ENCODE peak calls at places on chromosomes 1 and 21, in six cellular contexts. One of them, this sample, is unnamed.

GRCh38 chr1:27070390-27071048 is 57.9 kb upstream of the TENT5B start:
- DNase-seq in endothelial cell of umbilical vein: no peak
- DNase-seq in A549: no peak
- DNase-seq in GM12878: no peak
- DNase-seq in HepG2: no peak
- DNase-seq in NB4: no peak
- DNase-seq in this sample: peak; percentile 32

GRCh38 chr1:8938232-8939117 is 7.2 kb upstream of the CA6 start:
- DNase-seq in endothelial cell of umbilical vein: peak; percentile 33
- DNase-seq in GM12878: no peak
- DNase-seq in A549: no peak
- DNase-seq in NB4: peak; percentile 81
- DNase-seq in HepG2: no peak
- DNase-seq in this sample: no peak

GRCh38 chr1:170668301-170668789 is 4.4 kb downstream of the PRRX1 start:
- DNase-seq in A549: no peak
- DNase-seq in endothelial cell of umbilical vein: no peak
- DNase-seq in HepG2: no peak
- DNase-seq in NB4: peak; percentile 22
- DNase-seq in GM12878: no peak
- DNase-seq in this sample: no peak

GRCh38 chr1:84103197-84103992 is 40.7 kb upstream of the PRKACB start:
- DNase-seq in HepG2: peak; percentile 37
- DNase-seq in A549: peak; percentile 22
- DNase-seq in NB4: peak; percentile 76
- DNase-seq in GM12878: no peak
- DNase-seq in endothelial cell of umbilical vein: peak; percentile 77
- DNase-seq in this sample: peak; percentile 75

GRCh38 chr1:62384276-62385005 is 52.4 kb upstream of the USP1 start:
- DNase-seq in endothelial cell of umbilical vein: peak; percentile 60
- DNase-seq in NB4: no peak
- DNase-seq in HepG2: no peak
- DNase-seq in A549: no peak
- DNase-seq in GM12878: no peak
- DNase-seq in this sample: no peak

GRCh38 chr1:96409087-96409486 is 312.5 kb upstream of the PTBP2 start:
- DNase-seq in endothelial cell of umbilical vein: no peak
- DNase-seq in GM12878: no peak
- DNase-seq in A549: no peak
- DNase-seq in NB4: no peak
- DNase-seq in HepG2: no peak
- DNase-seq in this sample: no peak

GRCh38 chr1:116486424-116486823 is 84.4 kb downstream of the CD58 start:
- DNase-seq in HepG2: no peak
- DNase-seq in GM12878: no peak
- DNase-seq in A549: no peak
- DNase-seq in NB4: no peak
- DNase-seq in endothelial cell of umbilical vein: peak; percentile 50
- DNase-seq in this sample: no peak

GRCh38 chr1:213661346-213661745 is 326.4 kb upstream of the PROX1 start:
- DNase-seq in HepG2: no peak
- DNase-seq in GM12878: no peak
- DNase-seq in NB4: peak; percentile 4
- DNase-seq in endothelial cell of umbilical vein: no peak
- DNase-seq in A549: no peak
- DNase-seq in this sample: no peak

GRCh38 chr21:34345091-34345871 is 18.5 kb upstream of the KCNE2 start:
- DNase-seq in HepG2: no peak
- DNase-seq in GM12878: no peak
- DNase-seq in endothelial cell of umbilical vein: no peak
- DNase-seq in NB4: no peak
- DNase-seq in A549: no peak
- DNase-seq in this sample: no peak

GRCh38 chr1:9201421-9202239 is 32.9 kb upstream of the H6PD start:
- DNase-seq in A549: no peak
- DNase-seq in HepG2: no peak
- DNase-seq in NB4: peak; percentile 55
- DNase-seq in endothelial cell of umbilical vein: peak; percentile 48
- DNase-seq in GM12878: no peak
- DNase-seq in this sample: no peak

GRCh38 chr1:14318830-14319229 is 279.7 kb upstream of the KAZN start:
- DNase-seq in HepG2: no peak
- DNase-seq in GM12878: no peak
- DNase-seq in NB4: no peak
- DNase-seq in A549: no peak
- DNase-seq in endothelial cell of umbilical vein: no peak
- DNase-seq in this sample: no peak

GRCh38 chr21:32499249-32500055 is 85.9 kb downstream of the TCP10L start:
- DNase-seq in GM12878: no peak
- DNase-seq in endothelial cell of umbilical vein: peak; percentile 85
- DNase-seq in NB4: no peak
- DNase-seq in A549: no peak
- DNase-seq in HepG2: no peak
- DNase-seq in this sample: no peak

GRCh38 chr1:234529661-234530237 is 50.8 kb upstream of the TARBP1 start:
- DNase-seq in NB4: peak; percentile 63
- DNase-seq in GM12878: no peak
- DNase-seq in endothelial cell of umbilical vein: no peak
- DNase-seq in A549: no peak
- DNase-seq in HepG2: no peak
- DNase-seq in this sample: no peak

GRCh38 chr1:246032111-246032551 is 474.9 kb downstream of the SMYD3 start:
- DNase-seq in GM12878: no peak
- DNase-seq in HepG2: peak; percentile 11
- DNase-seq in A549: no peak
- DNase-seq in endothelial cell of umbilical vein: no peak
- DNase-seq in NB4: no peak
- DNase-seq in this sample: no peak

GRCh38 chr21:38918629-38919346 is 113.1 kb downstream of the ETS2 start:
- DNase-seq in A549: no peak
- DNase-seq in GM12878: no peak
- DNase-seq in endothelial cell of umbilical vein: no peak
- DNase-seq in HepG2: peak; percentile 90
- DNase-seq in NB4: no peak
- DNase-seq in this sample: no peak

GRCh38 chr21:38915546-38915945 is 109.8 kb downstream of the ETS2 start:
- DNase-seq in NB4: no peak
- DNase-seq in A549: no peak
- DNase-seq in endothelial cell of umbilical vein: no peak
- DNase-seq in HepG2: no peak
- DNase-seq in GM12878: no peak
- DNase-seq in this sample: no peak

GRCh38 chr21:38914531-38915385 is 109.0 kb downstream of the ETS2 start:
- DNase-seq in HepG2: peak; percentile 25
- DNase-seq in endothelial cell of umbilical vein: no peak
- DNase-seq in NB4: peak; percentile 13
- DNase-seq in GM12878: no peak
- DNase-seq in A549: no peak
- DNase-seq in this sample: no peak

GRCh38 chr21:38916214-38916964 is 110.7 kb downstream of the ETS2 start:
- DNase-seq in GM12878: no peak
- DNase-seq in endothelial cell of umbilical vein: no peak
- DNase-seq in NB4: no peak
- DNase-seq in A549: no peak
- DNase-seq in HepG2: peak; percentile 54
- DNase-seq in this sample: no peak

DNA sequence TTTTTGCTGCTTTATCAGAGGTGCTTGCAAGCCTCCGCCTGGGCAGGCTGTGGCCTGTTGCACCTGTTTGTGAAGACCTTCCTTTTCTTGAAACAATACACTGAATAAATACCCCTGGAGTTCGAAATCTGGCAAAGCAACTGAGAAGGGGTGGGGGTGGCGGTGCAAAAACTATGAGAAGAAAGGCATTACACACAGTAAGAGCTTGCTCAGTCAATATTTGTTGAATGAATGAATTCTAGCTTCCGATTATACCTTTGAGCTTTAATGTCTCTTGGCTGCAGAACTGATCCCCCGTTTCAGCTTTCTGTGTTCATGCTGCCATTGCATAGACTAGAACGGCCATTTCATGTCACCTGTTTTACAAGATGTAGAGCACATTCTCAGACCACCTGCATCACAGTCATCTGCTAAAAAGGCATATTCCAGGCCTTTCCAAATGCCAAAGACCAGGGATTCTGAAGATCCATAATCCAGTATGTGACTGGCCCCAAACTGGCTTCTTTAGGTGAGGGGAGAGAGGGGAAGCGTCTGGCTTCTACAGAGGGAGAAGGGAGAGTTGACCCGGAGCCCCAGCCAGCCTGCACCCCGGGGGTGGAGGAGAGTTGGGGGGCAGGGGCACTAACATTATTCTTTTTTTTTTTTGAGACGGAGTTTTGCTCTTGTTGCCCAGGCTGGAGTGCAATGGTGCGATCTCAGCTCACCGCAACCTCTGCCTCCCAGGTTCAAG is 111.5 kb downstream of the ETS2 start:
- DNase-seq in endothelial cell of umbilical vein: no peak
- DNase-seq in A549: no peak
- DNase-seq in NB4: no peak
- DNase-seq in HepG2: peak; percentile 94
- DNase-seq in GM12878: no peak
- DNase-seq in this sample: no peak
- TF ChIP-seq MYC in endothelial cell of umbilical vein: no peak
- TF ChIP-seq MYC in A549: no peak
- TF ChIP-seq MYC in NB4: no peak
- TF ChIP-seq MYC in HepG2: no peak
- TF ChIP-seq MYC in GM12878: no peak
- TF ChIP-seq MYC in this sample: no peak

GRCh38 chr1:79082233-79082632 is 75.7 kb upstream of the ADGRL4 start:
- DNase-seq in GM12878: no peak
- DNase-seq in HepG2: no peak
- DNase-seq in A549: no peak
- DNase-seq in endothelial cell of umbilical vein: peak; percentile 18
- DNase-seq in NB4: no peak
- DNase-seq in this sample: no peak
- TF ChIP-seq MYC in GM12878: no peak
- TF ChIP-seq MYC in HepG2: no peak
- TF ChIP-seq MYC in A549: no peak
- TF ChIP-seq MYC in endothelial cell of umbilical vein: no peak
- TF ChIP-seq MYC in NB4: no peak
- TF ChIP-seq MYC in this sample: no peak

GRCh38 chr1:223543559-223543958 is 121.9 kb downstream of the CAPN8 start:
- DNase-seq in HepG2: no peak
- DNase-seq in endothelial cell of umbilical vein: no peak
- DNase-seq in GM12878: no peak
- DNase-seq in NB4: no peak
- DNase-seq in A549: no peak
- DNase-seq in this sample: no peak
- TF ChIP-seq MYC in HepG2: no peak
- TF ChIP-seq MYC in endothelial cell of umbilical vein: no peak
- TF ChIP-seq MYC in GM12878: no peak
- TF ChIP-seq MYC in NB4: no peak
- TF ChIP-seq MYC in A549: no peak
- TF ChIP-seq MYC in this sample: no peak

DNA sequence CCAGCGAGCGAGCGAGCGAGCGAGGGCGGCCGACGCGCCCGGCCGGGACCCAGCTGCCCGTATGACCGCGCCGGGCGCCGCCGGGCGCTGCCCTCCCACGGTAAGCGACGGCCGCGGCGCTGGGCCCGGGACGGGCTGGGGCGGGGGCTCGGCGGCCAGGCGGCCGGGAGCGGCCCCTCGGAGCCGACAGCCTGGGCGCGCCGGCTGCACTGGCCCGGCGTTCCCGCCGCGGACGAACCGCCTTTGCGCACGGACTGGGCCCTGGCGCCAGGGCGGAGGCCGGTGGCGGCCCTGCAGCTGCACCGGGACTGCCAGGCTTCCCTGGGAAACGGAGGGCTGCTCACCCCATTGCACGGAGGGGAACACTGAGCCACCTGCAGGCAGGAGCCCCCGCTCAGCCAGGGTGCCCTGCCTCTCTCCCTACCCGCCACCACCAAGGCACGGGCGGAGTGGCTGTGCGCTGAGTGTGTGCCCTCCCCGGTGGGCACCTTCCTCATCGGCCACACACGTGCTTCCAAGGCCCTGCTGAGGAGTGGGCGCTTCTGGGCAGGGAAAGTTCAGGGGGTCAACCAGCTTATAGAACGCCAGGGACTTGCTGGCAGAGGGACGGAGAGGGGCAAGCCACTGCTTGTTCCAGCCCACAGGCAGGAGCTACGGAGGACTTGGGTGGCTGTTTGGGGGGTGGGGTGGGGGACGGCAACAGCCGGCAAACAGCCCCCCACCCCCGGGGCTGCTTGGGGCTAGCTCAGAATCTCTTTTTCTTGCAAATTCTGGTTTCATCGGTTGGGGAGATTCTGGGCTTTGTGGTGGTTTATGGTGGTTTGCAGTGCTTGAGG is 532 bp downstream of the CSF1 start:
- DNase-seq in endothelial cell of umbilical vein: peak; percentile 27
- DNase-seq in A549: no peak
- DNase-seq in HepG2: no peak
- DNase-seq in GM12878: no peak
- DNase-seq in NB4: no peak
- DNase-seq in this sample: peak; percentile 81
- TF ChIP-seq MYC in endothelial cell of umbilical vein: no peak
- TF ChIP-seq MYC in A549: no peak
- TF ChIP-seq MYC in HepG2: peak; percentile 63
- TF ChIP-seq MYC in GM12878: no peak
- TF ChIP-seq MYC in NB4: no peak
- TF ChIP-seq MYC in this sample: no peak

GRCh38 chr1:2073382-2074230 is 23.4 kb downstream of the PRKCZ start:
- DNase-seq in HepG2: no peak
- DNase-seq in endothelial cell of umbilical vein: no peak
- DNase-seq in A549: no peak
- DNase-seq in GM12878: no peak
- DNase-seq in NB4: no peak
- DNase-seq in this sample: peak; percentile 50
- TF ChIP-seq MYC in HepG2: no peak
- TF ChIP-seq MYC in endothelial cell of umbilical vein: no peak
- TF ChIP-seq MYC in A549: no peak
- TF ChIP-seq MYC in GM12878: no peak
- TF ChIP-seq MYC in NB4: no peak
- TF ChIP-seq MYC in this sample: no peak

GRCh38 chr1:172980456-172980855 is 70.3 kb downstream of the TNFSF18 start:
- DNase-seq in GM12878: no peak
- DNase-seq in endothelial cell of umbilical vein: no peak
- DNase-seq in HepG2: peak; percentile 2
- DNase-seq in NB4: no peak
- DNase-seq in A549: peak; percentile 18
- DNase-seq in this sample: no peak
- TF ChIP-seq MYC in GM12878: no peak
- TF ChIP-seq MYC in endothelial cell of umbilical vein: no peak
- TF ChIP-seq MYC in HepG2: no peak
- TF ChIP-seq MYC in NB4: no peak
- TF ChIP-seq MYC in A549: no peak
- TF ChIP-seq MYC in this sample: no peak

GRCh38 chr1:107829083-107829771 is 135.8 kb downstream of the VAV3 start:
- DNase-seq in endothelial cell of umbilical vein: peak; percentile 55
- DNase-seq in NB4: peak; percentile 64
- DNase-seq in HepG2: no peak
- DNase-seq in A549: no peak
- DNase-seq in GM12878: peak; percentile 8
- DNase-seq in this sample: no peak
- TF ChIP-seq MYC in endothelial cell of umbilical vein: no peak
- TF ChIP-seq MYC in NB4: no peak
- TF ChIP-seq MYC in HepG2: no peak
- TF ChIP-seq MYC in A549: no peak
- TF ChIP-seq MYC in GM12878: no peak
- TF ChIP-seq MYC in this sample: no peak